ENCODE peak calls at places on chromosomes 11 and 22, in six cellular contexts. One of them, this sample, is unnamed.

GRCh38 chr22:38282397-38282796 is 9.6 kb upstream of the TMEM184B start:
- DNase-seq in stomach: no peak
- DNase-seq in H1: no peak
- DNase-seq in GM12891: no peak
- DNase-seq in vagina: no peak
- DNase-seq in prostate gland: no peak
- DNase-seq in this sample: no peak

GRCh38 chr22:38230916-38231315 is 29.1 kb downstream of the MAFF start:
- DNase-seq in vagina: no peak
- DNase-seq in H1: no peak
- DNase-seq in GM12891: no peak
- DNase-seq in stomach: no peak
- DNase-seq in prostate gland: no peak
- DNase-seq in this sample: no peak

GRCh38 chr22:38286915-38287669 is 14.3 kb upstream of the TMEM184B start:
- DNase-seq in H1: no peak
- DNase-seq in GM12891: no peak
- DNase-seq in stomach: no peak
- DNase-seq in prostate gland: no peak
- DNase-seq in vagina: no peak
- DNase-seq in this sample: no peak

GRCh38 chr11:21604564-21604963 is 588.3 kb upstream of the ANO5 start:
- DNase-seq in stomach: no peak
- DNase-seq in GM12891: no peak
- DNase-seq in vagina: no peak
- DNase-seq in prostate gland: no peak
- DNase-seq in H1: no peak
- DNase-seq in this sample: no peak

GRCh38 chr11:117300301-117300700 is 9.2 kb downstream of the BACE1-AS start:
- DNase-seq in vagina: no peak
- DNase-seq in prostate gland: no peak
- DNase-seq in H1: peak
- DNase-seq in GM12891: no peak
- DNase-seq in stomach: no peak
- DNase-seq in this sample: no peak

GRCh38 chr22:44894782-44895181 is 115.0 kb downstream of the PHF21B start:
- DNase-seq in vagina: no peak
- DNase-seq in prostate gland: no peak
- DNase-seq in GM12891: no peak
- DNase-seq in H1: no peak
- DNase-seq in stomach: no peak
- DNase-seq in this sample: no peak

GRCh38 chr11:130177782-130178181 is 18.2 kb downstream of the ST14 start:
- DNase-seq in stomach: no peak
- DNase-seq in vagina: no peak
- DNase-seq in prostate gland: no peak
- DNase-seq in H1: no peak
- DNase-seq in GM12891: no peak
- DNase-seq in this sample: no peak

GRCh38 chr11:36073411-36074203 is 129.7 kb downstream of the LDLRAD3 start:
- DNase-seq in GM12891: no peak
- DNase-seq in stomach: peak
- DNase-seq in prostate gland: no peak
- DNase-seq in H1: no peak
- DNase-seq in vagina: no peak
- DNase-seq in this sample: no peak

GRCh38 chr11:79332017-79332416 is 108.8 kb downstream of the TENM4 start:
- DNase-seq in stomach: no peak
- DNase-seq in prostate gland: no peak
- DNase-seq in GM12891: no peak
- DNase-seq in vagina: no peak
- DNase-seq in H1: no peak
- DNase-seq in this sample: no peak

GRCh38 chr11:111413849-111414248 is 34.8 kb upstream of the POU2AF1 start:
- DNase-seq in prostate gland: no peak
- DNase-seq in H1: no peak
- DNase-seq in vagina: no peak
- DNase-seq in GM12891: no peak
- DNase-seq in stomach: no peak
- DNase-seq in this sample: no peak

GRCh38 chr11:126440792-126441514 is 85.5 kb downstream of the ST3GAL4 start:
- DNase-seq in vagina: no peak
- DNase-seq in prostate gland: peak
- DNase-seq in GM12891: peak
- DNase-seq in stomach: peak
- DNase-seq in H1: peak
- DNase-seq in this sample: peak
- TF ChIP-seq POLR2A in vagina: no peak
- TF ChIP-seq POLR2A in prostate gland: no peak
- TF ChIP-seq POLR2A in GM12891: no peak
- TF ChIP-seq POLR2A in stomach: no peak
- TF ChIP-seq POLR2A in H1: no peak
- TF ChIP-seq POLR2A in this sample: no peak

GRCh38 chr11:118930152-118930712 is 4.5 kb upstream of the BCL9L start:
- DNase-seq in prostate gland: peak
- DNase-seq in vagina: no peak
- DNase-seq in stomach: peak
- DNase-seq in GM12891: peak
- DNase-seq in H1: peak
- DNase-seq in this sample: peak
- TF ChIP-seq POLR2AphosphoS5 in prostate gland: peak
- TF ChIP-seq POLR2AphosphoS5 in vagina: peak
- TF ChIP-seq POLR2AphosphoS5 in stomach: peak
- TF ChIP-seq POLR2AphosphoS5 in GM12891: no peak
- TF ChIP-seq POLR2AphosphoS5 in H1: no peak
- TF ChIP-seq POLR2AphosphoS5 in this sample: no peak

GRCh38 chr11:9663699-9664275 is at the start of gene SWAP70:
- DNase-seq in GM12891: peak
- DNase-seq in H1: peak
- DNase-seq in prostate gland: peak
- DNase-seq in vagina: no peak
- DNase-seq in stomach: peak
- DNase-seq in this sample: peak
- TF ChIP-seq POLR2A in GM12891: peak
- TF ChIP-seq POLR2A in H1: no peak
- TF ChIP-seq POLR2A in prostate gland: peak
- TF ChIP-seq POLR2A in vagina: no peak
- TF ChIP-seq POLR2A in stomach: no peak
- TF ChIP-seq POLR2A in this sample: peak

GRCh38 chr11:14304601-14305000 is 54.4 kb downstream of the RRAS2 start:
- DNase-seq in stomach: no peak
- DNase-seq in prostate gland: no peak
- DNase-seq in GM12891: no peak
- DNase-seq in vagina: no peak
- DNase-seq in H1: no peak
- DNase-seq in this sample: no peak
- TF ChIP-seq POLR2AphosphoS5 in stomach: no peak
- TF ChIP-seq POLR2AphosphoS5 in prostate gland: no peak
- TF ChIP-seq POLR2AphosphoS5 in GM12891: no peak
- TF ChIP-seq POLR2AphosphoS5 in vagina: no peak
- TF ChIP-seq POLR2AphosphoS5 in H1: no peak
- TF ChIP-seq POLR2AphosphoS5 in this sample: no peak

DNA sequence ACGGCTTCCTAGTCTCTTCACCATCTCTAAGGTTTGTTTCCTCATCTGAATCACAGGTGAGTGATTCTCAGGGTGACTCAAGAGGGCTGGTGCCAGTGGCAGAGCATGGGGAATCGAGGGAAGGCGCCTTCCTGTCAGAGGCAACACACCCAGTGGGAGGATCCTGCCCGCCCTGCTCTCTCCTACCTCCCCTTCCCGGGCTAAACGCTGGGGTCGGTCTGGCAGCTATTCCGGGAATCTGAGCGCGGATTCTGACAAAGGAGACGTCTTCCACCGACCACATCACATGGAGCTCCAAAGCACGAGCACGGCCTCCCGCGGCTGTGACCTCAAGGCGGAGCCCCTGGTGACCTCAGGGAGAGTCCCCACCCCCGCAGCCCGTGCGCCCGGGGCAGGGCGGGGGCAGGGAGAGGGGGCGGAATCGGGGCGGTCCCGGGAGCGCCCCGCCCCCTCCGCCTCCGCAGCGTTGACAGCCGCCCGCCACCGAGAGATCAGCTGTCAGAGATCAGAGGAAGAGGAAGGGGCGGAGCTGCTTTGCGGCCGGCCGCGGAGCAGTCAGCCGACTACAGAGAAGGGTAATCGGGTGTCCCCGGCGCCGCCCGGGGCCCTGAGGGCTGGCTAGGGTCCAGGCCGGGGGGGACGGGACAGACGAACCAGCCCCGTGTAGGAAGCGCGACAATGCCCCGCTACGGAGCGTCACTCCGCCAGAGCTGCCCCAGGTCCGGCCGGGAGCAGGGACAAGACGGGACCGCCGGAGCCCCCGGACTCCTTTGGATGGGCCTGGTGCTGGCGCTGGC is at the start of gene SMPD1:
- DNase-seq in H1: peak
- DNase-seq in vagina: peak
- DNase-seq in GM12891: peak
- DNase-seq in stomach: peak
- DNase-seq in prostate gland: peak
- DNase-seq in this sample: peak
- TF ChIP-seq POLR2A in H1: no peak
- TF ChIP-seq POLR2A in vagina: no peak
- TF ChIP-seq POLR2A in GM12891: peak
- TF ChIP-seq POLR2A in stomach: no peak
- TF ChIP-seq POLR2A in prostate gland: peak
- TF ChIP-seq POLR2A in this sample: peak

DNA sequence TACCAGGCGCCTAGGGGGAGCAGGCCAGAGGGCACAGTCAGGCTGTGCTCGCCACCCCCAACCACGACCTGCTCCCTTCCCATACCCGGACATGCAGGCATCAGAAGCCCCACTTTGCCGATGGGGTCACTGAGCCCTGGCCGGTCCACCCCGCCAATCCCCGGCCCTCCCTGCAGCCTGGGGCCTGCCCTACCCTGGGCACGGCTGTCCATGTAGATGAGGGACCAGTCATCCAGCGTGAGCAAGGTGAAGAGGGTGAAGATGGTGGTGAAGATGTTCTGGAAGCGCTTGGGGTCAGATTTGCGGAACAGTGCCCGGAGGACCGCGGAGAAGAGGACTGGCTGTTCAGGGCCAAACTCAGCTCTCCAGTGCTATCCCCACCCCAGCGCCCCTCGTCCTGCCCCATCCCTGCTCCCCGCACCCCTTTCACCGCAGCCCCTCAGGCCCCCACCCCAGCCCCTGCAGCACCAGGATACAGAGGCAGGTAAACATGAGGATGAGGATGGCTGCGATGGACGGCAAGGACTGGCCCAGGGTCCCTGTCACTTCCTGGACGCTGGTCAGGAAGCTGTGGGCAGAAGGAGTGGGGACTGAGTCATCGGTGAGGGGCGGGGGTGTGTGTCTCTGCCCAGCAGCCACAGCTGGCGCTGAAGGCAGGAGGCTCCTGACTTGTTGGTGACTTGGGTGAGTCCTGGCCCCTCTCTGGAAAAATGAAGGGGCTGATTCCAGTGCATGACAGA is 5.5 kb downstream of the CATSPER1 start:
- DNase-seq in GM12891: no peak
- DNase-seq in vagina: no peak
- DNase-seq in H1: no peak
- DNase-seq in stomach: peak
- DNase-seq in prostate gland: no peak
- DNase-seq in this sample: no peak
- TF ChIP-seq POLR2AphosphoS5 in GM12891: no peak
- TF ChIP-seq POLR2AphosphoS5 in vagina: no peak
- TF ChIP-seq POLR2AphosphoS5 in H1: no peak
- TF ChIP-seq POLR2AphosphoS5 in stomach: no peak
- TF ChIP-seq POLR2AphosphoS5 in prostate gland: no peak
- TF ChIP-seq POLR2AphosphoS5 in this sample: no peak

DNA sequence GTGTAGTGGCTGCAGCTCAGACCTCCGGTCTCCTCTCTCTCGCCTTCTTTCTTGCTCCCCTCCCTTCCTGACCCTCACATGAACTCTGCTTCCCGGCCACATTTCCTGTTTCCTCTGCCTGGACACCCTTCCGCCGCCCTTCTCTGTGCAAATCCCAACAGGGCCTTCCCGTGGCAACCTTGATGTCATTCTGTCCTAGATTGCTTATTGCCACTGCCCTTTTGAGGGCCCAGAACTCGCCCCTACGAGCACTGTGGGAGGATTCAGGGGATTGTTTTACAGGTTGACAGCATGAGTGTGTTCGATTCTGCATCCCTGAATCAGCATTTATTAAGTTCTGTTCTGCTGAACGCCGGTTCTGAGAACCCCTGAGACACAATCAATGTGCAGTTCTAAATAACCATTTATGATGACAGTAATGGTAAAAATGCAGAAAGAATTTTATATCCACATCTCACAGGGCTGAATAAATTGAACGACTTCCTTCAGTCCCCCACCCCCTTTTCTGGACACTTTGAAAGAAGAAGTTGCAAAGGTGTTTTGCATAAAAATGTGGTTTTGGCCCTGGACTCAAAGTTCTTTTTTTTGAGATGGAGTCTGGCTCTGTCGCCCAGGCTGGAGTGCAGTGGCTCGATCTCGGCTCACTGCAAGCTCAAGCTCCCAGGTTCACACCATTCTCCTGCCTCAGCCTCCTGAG is 6.4 kb downstream of the BATF2 start:
- DNase-seq in GM12891: no peak
- DNase-seq in H1: no peak
- DNase-seq in prostate gland: no peak
- DNase-seq in stomach: no peak
- DNase-seq in vagina: no peak
- DNase-seq in this sample: no peak
- TF ChIP-seq POLR2A in GM12891: no peak
- TF ChIP-seq POLR2A in H1: no peak
- TF ChIP-seq POLR2A in prostate gland: no peak
- TF ChIP-seq POLR2A in stomach: no peak
- TF ChIP-seq POLR2A in vagina: no peak
- TF ChIP-seq POLR2A in this sample: no peak

This sample was measured in GM12892.